ENCODE peak calls at places on chromosomes 5 and 9, in nine cellular contexts. R is AG04450; L is cardiac muscle cell; Q is adrenal gland; F is heart left ventricle; H is aorta; G is CD4-positive, alpha-beta memory T cell; K is lower lobe of right lung; M is A549. U is an unnamed sample.

GRCh38 chr5:55411881-55412280 is 104.1 kb downstream of the MTREX start:
- DNase-seq in R (no peak), L (no peak), Q (no peak), F (no peak), H (no peak), G (peak), K (no peak), M (no peak), U (no peak)

GRCh38 chr5:13133951-13134350 is 810.5 kb downstream of the DNAH5 start:
- DNase-seq in R (no peak), L (no peak), Q (no peak), F (no peak), H (no peak), G (no peak), K (no peak), M (no peak), U (no peak)

GRCh38 chr5:132762246-132763000 is 14.6 kb downstream of the SEPTIN8 start:
- DNase-seq in R (no peak), L (no peak), Q (no peak), F (no peak), H (no peak), G (no peak), K (no peak), M (no peak), U (no peak)

GRCh38 chr5:151234476-151235238 is 10.8 kb upstream of the CCDC69 start:
- DNase-seq in R (no peak), L (no peak), Q (peak), F (peak), H (no peak), G (no peak), K (peak), M (peak), U (peak)

GRCh38 chr9:3954950-3955670 is 344.8 kb downstream of the GLIS3 start:
- DNase-seq in R (no peak), L (no peak), Q (peak), F (no peak), H (no peak), G (no peak), K (no peak), M (no peak), U (no peak)

GRCh38 chr5:141637693-141638419 is 1.1 kb downstream of the RELL2 start:
- DNase-seq in R (no peak), L (peak), Q (peak), F (peak), H (peak), G (peak), K (peak), M (no peak), U (peak)

GRCh38 chr9:35748858-35749514 is at the start of the genes GBA2 and RGP1:
- DNase-seq in R (no peak), L (peak), Q (peak), F (peak), H (peak), G (peak), K (peak), M (peak), U (peak)

GRCh38 chr5:2914991-2915484 is 163.6 kb upstream of the IRX2 start:
- DNase-seq in R (no peak), L (no peak), Q (no peak), F (no peak), H (no peak), G (no peak), K (no peak), M (no peak), U (no peak)

GRCh38 chr5:123044926-123045617 is 8.5 kb upstream of the PPIC start:
- DNase-seq in R (no peak), L (no peak), Q (no peak), F (no peak), H (no peak), G (no peak), K (no peak), M (no peak), U (no peak)

GRCh38 chr5:74579215-74579614 is 61.3 kb downstream of the ENC1 start:
- DNase-seq in R (no peak), L (no peak), Q (no peak), F (no peak), H (no peak), G (peak), K (no peak), M (no peak), U (peak)

GRCh38 chr9:3751125-3751758 is 225.4 kb upstream of the RFX3 start:
- DNase-seq in R (no peak), L (no peak), Q (no peak), F (no peak), H (no peak), G (no peak), K (no peak), M (peak), U (peak)

GRCh38 chr9:122005597-122005996 is 87.5 kb downstream of the TTLL11 start:
- DNase-seq in R (no peak), L (peak), Q (no peak), F (no peak), H (no peak), G (no peak), K (no peak), M (peak), U (no peak)

GRCh38 chr9:131735238-131736181 is 4.4 kb downstream of the RAPGEF1 start:
- DNase-seq in R (no peak), L (no peak), Q (no peak), F (no peak), H (no peak), G (no peak), K (no peak), M (peak), U (no peak)

GRCh38 chr5:139417214-139417613 is 13.3 kb upstream of the SPATA24 start:
- DNase-seq in R (peak), L (peak), Q (no peak), F (peak), H (no peak), G (no peak), K (no peak), M (no peak), U (peak)

GRCh38 chr9:27367175-27367798 is 70.3 kb upstream of the EQTN start:
- DNase-seq in R (no peak), L (no peak), Q (no peak), F (no peak), H (no peak), G (no peak), K (no peak), M (no peak), U (no peak)

GRCh38 chr9:8651830-8652229 is 852.3 kb upstream of the DMAC1 start:
- DNase-seq in R (no peak), L (no peak), Q (no peak), F (no peak), H (no peak), G (no peak), K (no peak), M (no peak), U (no peak)

GRCh38 chr5:53902524-53902923 is 342.1 kb downstream of the NDUFS4 start:
- DNase-seq in R (no peak), L (no peak), Q (no peak), F (no peak), H (no peak), G (no peak), K (no peak), M (no peak), U (no peak)
- H3K4me3 ChIP-seq in R (no peak), L (no peak), Q (no peak), F (no peak), H (no peak), G (no peak), K (no peak), M (no peak), U (no peak)

DNA sequence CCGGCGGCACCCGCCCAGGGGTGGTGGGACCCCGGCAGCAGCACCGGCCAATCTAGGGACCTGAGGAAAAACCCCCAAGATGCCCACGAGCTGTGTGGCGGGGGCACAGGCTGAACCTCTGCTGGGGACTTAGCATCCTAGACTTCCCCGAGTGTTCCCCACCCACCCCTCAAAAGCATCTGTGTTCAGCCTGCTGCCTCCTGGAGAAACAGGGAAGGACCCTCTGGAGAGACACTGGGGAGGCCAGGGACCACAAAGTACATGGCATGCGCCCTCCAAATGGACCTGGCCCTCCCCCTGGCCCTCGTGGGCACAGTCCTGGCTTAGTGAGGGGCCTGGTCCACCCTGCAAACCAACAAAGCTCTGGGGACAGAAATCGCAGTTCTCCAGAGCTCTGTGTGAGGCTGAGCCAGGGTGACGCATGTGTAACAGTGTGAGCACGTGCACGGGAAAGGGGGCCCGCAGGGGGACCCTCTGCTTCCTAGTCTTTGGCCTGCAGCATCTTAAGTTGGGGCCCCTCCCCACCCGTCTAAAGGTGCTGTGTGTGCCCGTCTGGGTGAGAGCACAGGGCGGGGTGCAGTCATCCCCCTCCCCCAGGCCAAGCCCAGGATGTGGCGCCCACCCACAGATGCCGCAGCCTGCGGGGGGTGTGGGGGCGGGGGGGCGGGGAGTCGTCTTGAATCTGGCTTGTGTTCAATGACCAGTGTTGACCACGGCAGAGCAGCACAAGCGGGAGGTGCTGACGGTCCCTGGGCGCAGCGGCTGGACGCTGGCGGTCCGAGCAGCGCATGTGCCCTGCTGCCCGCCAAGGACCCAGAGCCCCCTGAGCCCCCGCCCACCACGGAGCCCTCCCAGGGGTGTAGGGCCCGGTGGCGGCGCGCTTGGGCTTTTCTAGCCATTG is 668 bp upstream of the KCNT1 start:
- DNase-seq in R (no peak), L (no peak), Q (no peak), F (no peak), H (no peak), G (no peak), K (no peak), M (no peak), U (no peak)
- H3K4me3 ChIP-seq in R (peak), L (peak), Q (no peak), F (no peak), H (no peak), G (no peak), K (no peak), M (peak), U (no peak)

GRCh38 chr5:159331099-159331973 is 1.0 kb upstream of the IL12B start:
- DNase-seq in R (no peak), L (peak), Q (peak), F (peak), H (peak), G (peak), K (peak), M (peak), U (no peak)
- H3K4me3 ChIP-seq in R (peak), L (peak), Q (no peak), F (peak), H (peak), G (no peak), K (peak), M (peak), U (peak)

GRCh38 chr5:14439087-14439841 is 142.3 kb upstream of the OTULINL start:
- DNase-seq in R (no peak), L (no peak), Q (no peak), F (no peak), H (no peak), G (no peak), K (no peak), M (no peak), U (no peak)
- H3K4me3 ChIP-seq in R (no peak), L (no peak), Q (no peak), F (no peak), H (no peak), G (no peak), K (no peak), M (no peak), U (no peak)

GRCh38 chr5:177494356-177495195 is 2.8 kb downstream of the PDLIM7 start:
- DNase-seq in R (peak), L (peak), Q (peak), F (peak), H (peak), G (no peak), K (peak), M (peak), U (peak)
- H3K4me3 ChIP-seq in R (peak), L (no peak), Q (no peak), F (peak), H (no peak), G (no peak), K (peak), M (peak), U (peak)

DNA sequence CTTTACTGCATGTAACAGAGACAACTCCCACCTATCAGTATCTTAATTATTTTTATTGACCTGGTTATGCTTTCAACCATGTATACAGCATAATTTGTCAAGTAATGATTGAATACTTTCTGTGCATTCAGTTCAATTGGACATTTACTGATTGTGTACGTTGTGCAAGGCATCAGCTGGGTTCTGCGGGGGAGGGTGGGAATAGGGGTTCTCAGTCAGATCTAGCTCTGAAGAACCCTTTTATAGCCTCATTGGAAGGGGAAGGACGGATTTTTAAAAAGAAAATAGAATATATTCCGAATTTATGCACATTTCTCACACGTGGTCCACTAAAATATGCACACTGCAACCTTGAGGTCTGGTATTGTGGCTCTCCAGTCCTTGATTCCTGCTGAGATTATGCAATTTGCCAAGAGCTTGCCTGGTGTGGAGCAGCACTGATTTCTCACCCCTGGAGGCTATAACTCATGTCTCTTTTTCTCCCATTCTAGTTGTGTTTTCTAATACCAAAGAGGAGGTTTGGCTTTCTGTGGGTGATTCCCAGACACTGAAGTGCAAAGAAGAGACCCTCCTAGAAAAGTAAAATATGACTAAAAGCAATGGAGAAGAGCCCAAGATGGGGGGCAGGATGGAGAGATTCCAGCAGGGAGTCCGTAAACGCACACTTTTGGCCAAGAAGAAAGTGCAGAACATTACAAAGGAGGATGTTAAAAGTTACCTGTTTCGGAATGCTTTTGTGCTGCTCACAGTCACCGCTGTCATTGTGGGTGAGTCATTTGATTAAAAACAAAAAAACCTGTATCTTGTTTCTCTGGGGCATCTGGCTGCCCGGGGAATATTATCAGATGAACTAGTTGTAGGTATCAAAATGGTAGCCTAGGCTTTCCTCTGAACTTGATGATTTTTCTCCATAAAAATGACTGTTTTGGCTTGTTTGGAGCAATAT is 1.7 kb downstream of the SLC1A3 start:
- DNase-seq in R (no peak), L (no peak), Q (no peak), F (no peak), H (no peak), G (no peak), K (no peak), M (no peak), U (peak)
- H3K4me3 ChIP-seq in R (no peak), L (peak), Q (no peak), F (peak), H (no peak), G (no peak), K (peak), M (no peak), U (peak)

DNA sequence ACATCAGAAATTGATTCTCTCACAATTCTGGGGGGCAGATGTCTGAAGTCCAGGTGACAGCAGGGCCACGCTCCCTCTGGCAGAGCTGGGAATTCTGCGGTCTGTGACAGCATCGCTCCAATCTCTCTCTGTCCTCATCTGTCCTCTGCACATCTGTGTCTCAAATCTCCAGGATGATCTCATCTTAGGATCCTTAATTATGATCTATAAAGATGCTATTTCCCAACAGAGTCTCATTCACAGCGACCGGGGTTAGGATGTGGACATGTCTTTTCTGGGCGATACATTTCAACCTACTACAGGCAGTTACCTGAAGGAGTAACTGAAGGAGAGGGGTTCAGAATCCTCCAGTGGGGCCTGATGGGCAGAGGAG is 31.4 kb downstream of the ANKRD33B start:
- DNase-seq in R (no peak), L (no peak), Q (no peak), F (no peak), H (no peak), G (no peak), K (no peak), M (no peak), U (peak)
- H3K4me3 ChIP-seq in R (peak), L (no peak), Q (no peak), F (peak), H (no peak), G (no peak), K (peak), M (peak), U (peak)

GRCh38 chr5:180898621-180899246 is at the start of gene BTNL8:
- DNase-seq in R (no peak), L (no peak), Q (no peak), F (no peak), H (no peak), G (no peak), K (no peak), M (no peak), U (no peak)
- H3K4me3 ChIP-seq in R (no peak), L (no peak), Q (no peak), F (no peak), H (no peak), G (no peak), K (no peak), M (no peak), U (no peak)

GRCh38 chr5:10301266-10301665 is 6.4 kb downstream of the CMBL start:
- DNase-seq in R (no peak), L (no peak), Q (no peak), F (no peak), H (no peak), G (no peak), K (no peak), M (no peak), U (no peak)
- H3K4me3 ChIP-seq in R (no peak), L (no peak), Q (no peak), F (peak), H (no peak), G (no peak), K (peak), M (no peak), U (no peak)

DNA sequence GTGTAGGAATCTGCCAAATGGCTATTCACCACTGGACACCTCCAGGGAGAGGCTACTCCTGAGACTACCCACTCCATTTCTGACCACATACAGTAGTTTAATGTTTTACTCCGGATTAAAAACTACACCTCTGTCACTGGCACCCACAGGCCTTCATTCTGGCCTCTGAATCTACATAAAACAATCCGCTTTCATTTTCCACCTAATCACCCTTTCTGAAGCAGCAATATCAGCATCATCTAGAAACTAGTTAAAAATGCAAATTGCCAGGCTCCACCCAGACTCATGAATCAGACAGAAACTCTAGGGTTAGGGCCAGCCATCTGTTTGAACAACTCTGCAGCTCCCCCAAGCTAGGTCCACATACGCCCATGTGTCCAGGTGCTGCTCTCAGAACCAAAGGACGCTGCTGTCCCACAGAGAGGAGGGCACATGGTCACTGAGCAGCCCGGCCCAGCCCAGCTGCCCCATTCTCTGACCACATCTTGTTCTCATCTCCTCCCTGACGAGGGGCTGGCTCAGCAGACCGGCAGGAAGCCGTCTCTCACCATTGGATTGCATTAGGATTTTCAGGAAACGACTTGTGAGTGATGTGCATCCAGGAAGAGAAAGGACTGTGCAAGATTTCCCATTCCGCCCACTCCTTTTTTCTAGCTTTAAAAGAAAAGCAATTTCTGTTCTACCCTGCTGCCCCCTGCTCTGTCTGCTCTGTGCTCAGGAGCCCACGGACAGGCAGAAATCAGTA is 34.7 kb downstream of the ADAM19 start:
- DNase-seq in R (no peak), L (no peak), Q (no peak), F (peak), H (peak), G (peak), K (peak), M (no peak), U (peak)
- H3K4me3 ChIP-seq in R (peak), L (no peak), Q (no peak), F (peak), H (no peak), G (peak), K (peak), M (no peak), U (peak)

U was measured in astrocyte.